ENCODE peak calls at places on chromosomes 12 and 14, in five cellular contexts. O is cardiac muscle cell, U is HFF-Myc, J is choroid plexus epithelial cell, Y is cardiac fibroblast. C is an unnamed sample.

GRCh38 chr14:33679461-33680225 is 271.2 kb downstream of the EGLN3 start:
- DNase-seq in J (peak), Y (peak), U (peak), O (peak), C (peak)

GRCh38 chr12:55688716-55689655 is 18.7 kb downstream of the ITGA7 start:
- DNase-seq in U (no peak), Y (no peak), J (no peak), O (no peak), C (no peak)

GRCh38 chr12:123681605-123682004 is 10.7 kb downstream of the TCTN2 start:
- DNase-seq in J (no peak), O (no peak), U (no peak), Y (no peak), C (no peak)

GRCh38 chr14:59507063-59507751 is 22.9 kb downstream of the JKAMP start:
- DNase-seq in O (peak), U (no peak), Y (peak), J (peak), C (peak)

GRCh38 chr12:10235761-10236631 is 23.3 kb downstream of the GABARAPL1 start:
- DNase-seq in O (peak), U (no peak), J (peak), Y (peak), C (peak)

GRCh38 chr12:93441111-93441616 is 583 bp downstream of the UBE2N start:
- DNase-seq in U (no peak), Y (peak), O (peak), J (no peak), C (peak)

GRCh38 chr14:75851574-75851866 is 130.3 kb downstream of the TGFB3 start:
- DNase-seq in U (no peak), J (no peak), O (no peak), Y (no peak), C (no peak)

GRCh38 chr14:95359974-95360826 is 40.5 kb upstream of the CLMN start:
- DNase-seq in J (peak), O (peak), Y (peak), U (no peak), C (no peak)

GRCh38 chr12:7937867-7938506 is 2.0 kb upstream of the SLC2A3 start:
- DNase-seq in O (peak), J (peak), U (peak), Y (peak), C (peak)

GRCh38 chr14:23284654-23285529 is 1.0 kb downstream of the HOMEZ start:
- DNase-seq in U (no peak), O (peak), J (peak), Y (peak), C (no peak)

GRCh38 chr12:27424631-27425230 is 21.8 kb upstream of the SMCO2 start:
- DNase-seq in U (peak), J (peak), Y (peak), O (peak), C (peak)

GRCh38 chr12:110338754-110339153 is 57.7 kb downstream of the ATP2A2 start:
- DNase-seq in O (no peak), U (no peak), J (peak), Y (peak), C (no peak)
- TF ChIP-seq CTCF in O (peak), U (no peak), J (peak), Y (no peak), C (no peak)

DNA sequence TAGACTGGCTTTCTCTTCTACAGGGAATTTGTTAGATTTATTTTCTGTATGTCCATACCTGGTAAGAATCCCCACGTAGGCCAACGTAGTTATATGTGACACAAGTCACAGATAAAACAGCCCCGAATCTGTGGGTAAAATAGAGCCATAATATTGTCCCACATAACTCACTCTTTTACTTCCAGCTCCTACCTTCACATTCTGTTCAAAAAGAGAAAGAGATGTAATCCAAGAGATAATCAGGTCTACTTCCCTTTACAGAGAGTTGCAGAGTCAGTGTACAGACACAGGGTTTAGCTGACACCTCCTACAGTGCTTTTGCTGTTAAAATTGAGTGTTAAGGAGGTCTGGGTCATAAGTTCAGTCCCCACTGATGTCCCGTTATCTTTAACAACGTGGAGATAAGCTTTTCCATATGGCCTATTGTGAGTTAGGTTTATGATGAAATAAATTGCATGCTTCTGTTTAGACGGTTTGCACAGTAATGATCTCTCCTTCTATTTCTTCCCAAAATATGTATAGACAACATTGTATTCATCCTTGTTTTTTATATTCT is 446.5 kb downstream of the ADAMTS20 start:
- DNase-seq in O (peak), U (no peak), Y (no peak), J (no peak), C (no peak)
- H3K4me3 ChIP-seq in O (no peak), U (no peak), Y (no peak), J (no peak), C (no peak)

GRCh38 chr14:56117765-56118610 is at the start of gene PELI2:
- DNase-seq in O (peak), J (peak), U (no peak), Y (peak), C (peak)
- TF ChIP-seq CTCF in O (peak), J (peak), U (no peak), Y (no peak), C (peak)

DNA sequence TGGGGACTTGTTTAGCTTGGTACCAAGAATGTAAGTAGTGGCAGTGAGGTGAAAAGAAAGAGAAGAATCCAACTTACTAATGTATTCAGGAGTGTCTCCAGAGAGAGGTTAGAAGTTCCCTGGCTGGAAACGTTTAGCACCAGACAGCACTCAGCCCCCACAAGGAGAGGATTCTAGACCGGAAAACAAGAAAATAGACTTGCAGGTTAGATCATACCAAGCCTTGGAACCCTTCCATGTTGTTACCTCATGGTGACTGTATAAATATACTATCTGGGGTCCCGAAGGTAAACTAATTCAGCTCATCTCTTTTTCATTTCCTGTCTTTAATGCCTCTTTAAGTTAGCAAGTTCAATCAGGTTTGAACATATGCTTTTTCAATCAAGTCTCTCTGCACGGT is 79.3 kb downstream of the TBC1D30 start:
- DNase-seq in J (peak), Y (peak), O (no peak), U (no peak), C (peak)
- H3K4me3 ChIP-seq in J (no peak), Y (no peak), O (no peak), U (no peak), C (no peak)

DNA sequence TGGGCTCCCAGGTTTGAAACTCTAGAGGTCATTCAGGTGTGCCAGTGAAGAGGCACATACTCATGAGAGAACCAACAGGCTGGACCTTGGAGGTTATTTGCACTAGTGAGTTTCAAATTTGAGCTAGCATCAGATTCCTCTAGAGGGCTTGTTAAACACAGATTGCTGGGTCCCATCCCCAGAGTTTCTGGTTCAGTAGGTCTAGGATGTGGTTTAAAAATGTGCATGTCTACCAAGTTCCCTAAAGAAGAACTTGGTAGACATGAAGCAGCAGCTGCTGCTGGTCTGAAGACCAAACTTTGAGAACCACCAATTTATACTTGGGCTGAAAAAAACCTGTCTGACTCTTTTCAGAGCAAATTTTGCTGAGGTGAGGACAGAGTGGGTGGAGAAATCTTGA is 61.7 kb downstream of the SUSD6 start:
- DNase-seq in Y (no peak), U (no peak), O (no peak), J (no peak), C (no peak)
- TF ChIP-seq CTCF in Y (no peak), U (no peak), O (no peak), J (no peak), C (no peak)

C was measured in astrocyte of the spinal cord.